ENCODE peak calls at places on chromosomes 6 and 20, in seven cellular contexts. G is T follicular helper cell, W is NCI-H2081, Y is cardiac fibroblast, N is germinal center, Z is memory B cell, U is activated gamma-delta T cell treated with Interleukin-2 at 50 U/mL for 16 hours. V is an unnamed sample.

GRCh38 chr6:159838020-159838744 is 38.1 kb downstream of the PNLDC1 start:
- DNase-seq in U (no peak), N (no peak), G (no peak), W (no peak), Y (no peak), Z (no peak), V (no peak)

GRCh38 chr6:109370792-109371191 is 11.5 kb downstream of the CD164 start:
- DNase-seq in N (no peak), U (no peak), Z (no peak), W (no peak), Y (no peak), G (no peak), V (no peak)

GRCh38 chr6:167699141-167700036 is 127.3 kb upstream of the AFDN start:
- DNase-seq in U (no peak), G (no peak), N (peak), Y (peak), Z (peak), W (no peak), V (peak)

GRCh38 chr20:21710341-21710740 is 4.9 kb downstream of the PAX1 start:
- DNase-seq in Y (no peak), U (no peak), N (no peak), G (no peak), Z (no peak), W (no peak), V (no peak)

GRCh38 chr20:35791823-35792222 is 20.0 kb downstream of the PHF20 start:
- DNase-seq in N (no peak), U (no peak), Y (peak), W (no peak), G (no peak), Z (no peak), V (no peak)

GRCh38 chr20:34689486-34689885 is 12.6 kb upstream of the PIGU start:
- DNase-seq in N (no peak), Z (no peak), W (no peak), Y (peak), U (no peak), G (no peak), V (no peak)

GRCh38 chr6:42177514-42178364 is 4.6 kb downstream of the GUCA1A start:
- DNase-seq in Z (no peak), U (peak), W (no peak), G (no peak), N (peak), Y (no peak), V (no peak)

GRCh38 chr20:46283426-46283825 is 24.9 kb downstream of the CDH22 start:
- DNase-seq in U (no peak), W (no peak), Y (no peak), Z (no peak), G (no peak), N (no peak), V (no peak)

GRCh38 chr6:68313911-68314310 is 321.2 kb upstream of the ADGRB3 start:
- DNase-seq in Z (no peak), W (no peak), Y (peak), G (no peak), N (no peak), U (no peak), V (no peak)

GRCh38 chr6:148364056-148364844 is 21.6 kb downstream of the SASH1 start:
- DNase-seq in W (no peak), N (no peak), U (no peak), Y (peak), Z (no peak), G (no peak), V (no peak)

GRCh38 chr6:159665868-159666635 is 27.0 kb downstream of the SOD2 start:
- DNase-seq in U (no peak), Y (no peak), G (no peak), N (no peak), W (no peak), Z (no peak), V (no peak)

GRCh38 chr6:149913085-149913484 is 9.8 kb downstream of the RAET1G start:
- DNase-seq in Z (no peak), W (no peak), Y (no peak), N (no peak), U (no peak), G (no peak), V (no peak)

GRCh38 chr20:32535953-32536823 is 48.9 kb downstream of the NOL4L start:
- DNase-seq in Y (no peak), N (peak), Z (peak), U (peak), W (peak), G (peak), V (peak)

GRCh38 chr6:156030053-156030452 is 574.4 kb upstream of the NOX3 start:
- DNase-seq in Z (no peak), W (no peak), G (no peak), N (no peak), U (no peak), Y (no peak), V (no peak)

GRCh38 chr20:32067234-32067821 is 15.3 kb downstream of the HCK start:
- DNase-seq in Z (no peak), N (no peak), Y (peak), G (no peak), U (no peak), W (no peak), V (no peak)

GRCh38 chr6:22471746-22472145 is 97.6 kb upstream of the HDGFL1 start:
- DNase-seq in U (no peak), Y (no peak), G (no peak), W (no peak), N (no peak), Z (no peak), V (no peak)

GRCh38 chr6:82840571-82840970 is 225.1 kb downstream of the UBE3D start:
- DNase-seq in U (no peak), N (no peak), G (no peak), Z (no peak), Y (no peak), W (no peak), V (no peak)

GRCh38 chr6:4164043-4164442 is 28.7 kb upstream of the ECI2 start:
- DNase-seq in G (no peak), W (no peak), Y (no peak), N (no peak), Z (no peak), U (no peak), V (no peak)

GRCh38 chr20:62400021-62400420 is 7.1 kb downstream of the CABLES2 start:
- DNase-seq in U (no peak), Y (no peak), Z (no peak), G (no peak), W (peak), N (no peak), V (no peak)

GRCh38 chr6:30325873-30326445 is 768 bp upstream of the TRIM39 start:
- DNase-seq in G (peak), Z (no peak), W (peak), N (no peak), Y (peak), U (peak), V (peak)

GRCh38 chr6:141152951-141153350 is 979.8 kb upstream of the GJE1 start:
- DNase-seq in G (no peak), Y (no peak), N (no peak), U (no peak), Z (no peak), W (no peak), V (no peak)

GRCh38 chr6:30322527-30323501 is 3.9 kb upstream of the TRIM39 start:
- DNase-seq in Y (peak), Z (no peak), N (no peak), G (no peak), W (no peak), U (no peak), V (no peak)

GRCh38 chr20:43322851-43323250 is 133.1 kb upstream of the PTPRT start:
- DNase-seq in Y (peak), G (no peak), U (no peak), Z (no peak), W (no peak), N (no peak), V (no peak)

GRCh38 chr6:153032255-153032882 is 29.9 kb upstream of the MTRF1L start:
- DNase-seq in Y (peak), G (no peak), Z (no peak), W (no peak), N (no peak), U (no peak), V (peak)

GRCh38 chr6:133341607-133342158 is 100.5 kb downstream of the EYA4 start:
- DNase-seq in G (no peak), N (no peak), W (peak), Y (peak), Z (no peak), U (no peak), V (no peak)

GRCh38 chr6:134822920-134823430 is 126.9 kb downstream of the ALDH8A1 start:
- DNase-seq in U (no peak), Z (peak), W (peak), Y (peak), G (no peak), N (peak), V (peak)

GRCh38 chr6:2947424-2947823 is 23.9 kb downstream of the SERPINB6 start:
- DNase-seq in Z (no peak), G (no peak), W (no peak), Y (no peak), U (no peak), N (no peak), V (no peak)

GRCh38 chr6:112979830-112980229 is 632.7 kb downstream of the RFPL4B start:
- DNase-seq in G (no peak), W (peak), Z (no peak), Y (peak), U (no peak), N (no peak), V (no peak)

GRCh38 chr6:80259113-80259512 is 152.6 kb downstream of the BCKDHB start:
- DNase-seq in G (no peak), Z (no peak), U (no peak), N (no peak), W (no peak), Y (no peak), V (no peak)

GRCh38 chr20:57435498-57436222 is 44.5 kb downstream of the RBM38 start:
- DNase-seq in U (peak), G (peak), Y (peak), Z (no peak), N (peak), W (peak), V (peak)

GRCh38 chr6:53192590-53193232 is 44.1 kb upstream of the GCM1 start:
- DNase-seq in N (no peak), W (peak), Y (no peak), G (no peak), Z (no peak), U (no peak), V (no peak)

GRCh38 chr6:98834060-98835031 is at the start of gene POU3F2:
- DNase-seq in G (peak), U (peak), W (peak), Y (peak), Z (no peak), N (peak), V (peak)

GRCh38 chr20:51804754-51805153 is 2.4 kb upstream of the SALL4 start:
- DNase-seq in W (no peak), U (no peak), Y (no peak), Z (no peak), N (no peak), G (no peak), V (no peak)

GRCh38 chr6:138229072-138229471 is 10.8 kb upstream of the PBOV1 start:
- DNase-seq in G (no peak), Y (no peak), Z (no peak), W (no peak), N (no peak), U (no peak), V (no peak)

GRCh38 chr6:43771858-43772570 is 2.0 kb downstream of the VEGFA start:
- DNase-seq in N (peak), G (no peak), Y (peak), Z (peak), U (no peak), W (peak), V (no peak)

GRCh38 chr20:63333241-63333836 is 27.8 kb downstream of the CHRNA4 start:
- DNase-seq in U (no peak), W (peak), Z (no peak), N (no peak), Y (no peak), G (no peak), V (no peak)

V was measured in immature natural killer cell.